ENCODE peak calls at places on chromosomes 16 and 17, in seven cellular contexts. One of them, this sample, is unnamed.

GRCh38 chr16:52812945-52813556 is 239.6 kb downstream of the CHD9NB start:
- DNase-seq in prostate gland: no peak
- DNase-seq in dorsolateral prefrontal cortex: no peak
- DNase-seq in right atrium auricular region: no peak
- DNase-seq in mammary epithelial cell: peak; percentile 83
- DNase-seq in spleen: no peak
- DNase-seq in left ventricle myocardium inferior: no peak
- DNase-seq in this sample: no peak

GRCh38 chr17:75876938-75877751 is 1.2 kb downstream of the TRIM47 start:
- DNase-seq in prostate gland: peak; percentile 75
- DNase-seq in dorsolateral prefrontal cortex: peak; percentile 81
- DNase-seq in right atrium auricular region: peak; percentile 97
- DNase-seq in mammary epithelial cell: peak; percentile 96
- DNase-seq in spleen: peak; percentile 89
- DNase-seq in left ventricle myocardium inferior: peak; percentile 96
- DNase-seq in this sample: peak; percentile 96

GRCh38 chr17:77354721-77355455 is 214.1 kb downstream of the SEC14L1 start:
- DNase-seq in prostate gland: no peak
- DNase-seq in dorsolateral prefrontal cortex: peak; percentile 61
- DNase-seq in right atrium auricular region: peak; percentile 88
- DNase-seq in mammary epithelial cell: peak; percentile 86
- DNase-seq in spleen: peak; percentile 83
- DNase-seq in left ventricle myocardium inferior: peak; percentile 73
- DNase-seq in this sample: peak; percentile 27

GRCh38 chr17:80198144-80198661 is 21.9 kb downstream of the SGSH start:
- DNase-seq in prostate gland: no peak
- DNase-seq in dorsolateral prefrontal cortex: no peak
- DNase-seq in right atrium auricular region: no peak
- DNase-seq in mammary epithelial cell: no peak
- DNase-seq in spleen: peak; percentile 74
- DNase-seq in left ventricle myocardium inferior: no peak
- DNase-seq in this sample: no peak

GRCh38 chr17:20944014-20944905 is 98.6 kb downstream of the USP22 start:
- DNase-seq in prostate gland: peak; percentile 80
- DNase-seq in dorsolateral prefrontal cortex: no peak
- DNase-seq in right atrium auricular region: no peak
- DNase-seq in mammary epithelial cell: peak; percentile 57
- DNase-seq in spleen: no peak
- DNase-seq in left ventricle myocardium inferior: no peak
- DNase-seq in this sample: no peak

GRCh38 chr16:86100205-86101134 is 201.5 kb downstream of the IRF8 start:
- DNase-seq in prostate gland: no peak
- DNase-seq in dorsolateral prefrontal cortex: peak; percentile 2
- DNase-seq in right atrium auricular region: no peak
- DNase-seq in mammary epithelial cell: no peak
- DNase-seq in spleen: no peak
- DNase-seq in left ventricle myocardium inferior: no peak
- DNase-seq in this sample: no peak

GRCh38 chr16:24036614-24037013 is 200.8 kb downstream of the PRKCB start:
- DNase-seq in prostate gland: peak; percentile 19
- DNase-seq in dorsolateral prefrontal cortex: peak; percentile 41
- DNase-seq in right atrium auricular region: no peak
- DNase-seq in mammary epithelial cell: peak; percentile 33
- DNase-seq in spleen: no peak
- DNase-seq in left ventricle myocardium inferior: no peak
- DNase-seq in this sample: peak; percentile 17

GRCh38 chr16:58284488-58284887 is 10.3 kb downstream of the PRSS54 start:
- DNase-seq in prostate gland: no peak
- DNase-seq in dorsolateral prefrontal cortex: no peak
- DNase-seq in right atrium auricular region: no peak
- DNase-seq in mammary epithelial cell: peak; percentile 27
- DNase-seq in spleen: no peak
- DNase-seq in left ventricle myocardium inferior: no peak
- DNase-seq in this sample: no peak

GRCh38 chr16:66159987-66160386 is 206.5 kb upstream of the CDH5 start:
- DNase-seq in prostate gland: no peak
- DNase-seq in dorsolateral prefrontal cortex: no peak
- DNase-seq in right atrium auricular region: no peak
- DNase-seq in mammary epithelial cell: no peak
- DNase-seq in spleen: no peak
- DNase-seq in left ventricle myocardium inferior: no peak
- DNase-seq in this sample: no peak

GRCh38 chr17:52678211-52678610 is 519.7 kb upstream of the CA10 start:
- DNase-seq in prostate gland: no peak
- DNase-seq in dorsolateral prefrontal cortex: no peak
- DNase-seq in right atrium auricular region: no peak
- DNase-seq in mammary epithelial cell: no peak
- DNase-seq in spleen: no peak
- DNase-seq in left ventricle myocardium inferior: no peak
- DNase-seq in this sample: no peak

GRCh38 chr16:85720319-85720637 is 30.6 kb downstream of the C16orf74 start:
- DNase-seq in prostate gland: peak; percentile 91
- DNase-seq in dorsolateral prefrontal cortex: no peak
- DNase-seq in right atrium auricular region: no peak
- DNase-seq in mammary epithelial cell: peak; percentile 86
- DNase-seq in spleen: no peak
- DNase-seq in left ventricle myocardium inferior: peak; percentile 40
- DNase-seq in this sample: no peak

GRCh38 chr17:55742272-55743102 is 8.4 kb upstream of the PCTP start:
- DNase-seq in prostate gland: no peak
- DNase-seq in dorsolateral prefrontal cortex: no peak
- DNase-seq in right atrium auricular region: no peak
- DNase-seq in mammary epithelial cell: no peak
- DNase-seq in spleen: no peak
- DNase-seq in left ventricle myocardium inferior: no peak
- DNase-seq in this sample: no peak

GRCh38 chr17:48636177-48637018 is 10.2 kb upstream of the HOXB9 start:
- DNase-seq in prostate gland: no peak
- DNase-seq in dorsolateral prefrontal cortex: no peak
- DNase-seq in right atrium auricular region: no peak
- DNase-seq in mammary epithelial cell: peak; percentile 50
- DNase-seq in spleen: peak; percentile 84
- DNase-seq in left ventricle myocardium inferior: peak; percentile 47
- DNase-seq in this sample: peak; percentile 26

GRCh38 chr17:31570231-31570630 is 178.8 kb downstream of the RAB11FIP4 start:
- DNase-seq in prostate gland: no peak
- DNase-seq in dorsolateral prefrontal cortex: no peak
- DNase-seq in right atrium auricular region: no peak
- DNase-seq in mammary epithelial cell: no peak
- DNase-seq in spleen: no peak
- DNase-seq in left ventricle myocardium inferior: no peak
- DNase-seq in this sample: no peak

GRCh38 chr17:48505788-48506187 is 25.0 kb downstream of the HOXB1 start:
- DNase-seq in prostate gland: no peak
- DNase-seq in dorsolateral prefrontal cortex: no peak
- DNase-seq in right atrium auricular region: no peak
- DNase-seq in mammary epithelial cell: peak; percentile 82
- DNase-seq in spleen: no peak
- DNase-seq in left ventricle myocardium inferior: no peak
- DNase-seq in this sample: no peak

GRCh38 chr17:82536220-82537201 is 17.0 kb downstream of the FOXK2 start:
- DNase-seq in prostate gland: peak; percentile 30
- DNase-seq in dorsolateral prefrontal cortex: no peak
- DNase-seq in right atrium auricular region: no peak
- DNase-seq in mammary epithelial cell: peak; percentile 87
- DNase-seq in spleen: no peak
- DNase-seq in left ventricle myocardium inferior: peak; percentile 25
- DNase-seq in this sample: peak; percentile 52

GRCh38 chr17:69820881-69821473 is 254.0 kb upstream of the KCNJ16 start:
- DNase-seq in prostate gland: no peak
- DNase-seq in dorsolateral prefrontal cortex: no peak
- DNase-seq in right atrium auricular region: no peak
- DNase-seq in mammary epithelial cell: no peak
- DNase-seq in spleen: no peak
- DNase-seq in left ventricle myocardium inferior: no peak
- DNase-seq in this sample: no peak

GRCh38 chr16:82882982-82883863 is 256.5 kb downstream of the CDH13 start:
- DNase-seq in prostate gland: no peak
- DNase-seq in dorsolateral prefrontal cortex: no peak
- DNase-seq in right atrium auricular region: no peak
- DNase-seq in mammary epithelial cell: no peak
- DNase-seq in spleen: no peak
- DNase-seq in left ventricle myocardium inferior: no peak
- DNase-seq in this sample: no peak

GRCh38 chr17:31690118-31690517 is 168.9 kb downstream of the COPRS start:
- DNase-seq in prostate gland: no peak
- DNase-seq in dorsolateral prefrontal cortex: no peak
- DNase-seq in right atrium auricular region: no peak
- DNase-seq in mammary epithelial cell: no peak
- DNase-seq in spleen: no peak
- DNase-seq in left ventricle myocardium inferior: no peak
- DNase-seq in this sample: no peak

GRCh38 chr16:19138601-19139000 is 24.8 kb downstream of the ITPRIPL2 start:
- DNase-seq in prostate gland: peak; percentile 96
- DNase-seq in dorsolateral prefrontal cortex: no peak
- DNase-seq in right atrium auricular region: peak; percentile 86
- DNase-seq in mammary epithelial cell: peak; percentile 91
- DNase-seq in spleen: no peak
- DNase-seq in left ventricle myocardium inferior: peak; percentile 71
- DNase-seq in this sample: peak; percentile 57

GRCh38 chr16:62201911-62202310 is 165.7 kb upstream of the CDH8 start:
- DNase-seq in prostate gland: no peak
- DNase-seq in dorsolateral prefrontal cortex: no peak
- DNase-seq in right atrium auricular region: no peak
- DNase-seq in mammary epithelial cell: no peak
- DNase-seq in spleen: no peak
- DNase-seq in left ventricle myocardium inferior: no peak
- DNase-seq in this sample: no peak

GRCh38 chr17:17855334-17855725 is 18.5 kb upstream of the SREBF1 start:
- DNase-seq in prostate gland: no peak
- DNase-seq in dorsolateral prefrontal cortex: no peak
- DNase-seq in right atrium auricular region: no peak
- DNase-seq in mammary epithelial cell: no peak
- DNase-seq in spleen: no peak
- DNase-seq in left ventricle myocardium inferior: no peak
- DNase-seq in this sample: no peak

GRCh38 chr17:60327122-60327869 is 64.6 kb downstream of the USP32 start:
- DNase-seq in prostate gland: no peak
- DNase-seq in dorsolateral prefrontal cortex: peak; percentile 75
- DNase-seq in right atrium auricular region: no peak
- DNase-seq in mammary epithelial cell: no peak
- DNase-seq in spleen: no peak
- DNase-seq in left ventricle myocardium inferior: no peak
- DNase-seq in this sample: no peak

GRCh38 chr16:87034317-87034716 is 282.9 kb downstream of the C16orf95 start:
- DNase-seq in prostate gland: no peak
- DNase-seq in dorsolateral prefrontal cortex: no peak
- DNase-seq in right atrium auricular region: no peak
- DNase-seq in mammary epithelial cell: no peak
- DNase-seq in spleen: no peak
- DNase-seq in left ventricle myocardium inferior: no peak
- DNase-seq in this sample: no peak

GRCh38 chr17:2235792-2236365 is 67.7 kb downstream of the SMG6 start:
- DNase-seq in prostate gland: no peak
- DNase-seq in dorsolateral prefrontal cortex: no peak
- DNase-seq in right atrium auricular region: no peak
- DNase-seq in mammary epithelial cell: no peak
- DNase-seq in spleen: no peak
- DNase-seq in left ventricle myocardium inferior: peak; percentile 36
- DNase-seq in this sample: no peak
- TF ChIP-seq CTCF in prostate gland: no peak
- TF ChIP-seq CTCF in dorsolateral prefrontal cortex: no peak
- TF ChIP-seq CTCF in right atrium auricular region: no peak
- TF ChIP-seq CTCF in mammary epithelial cell: no peak
- TF ChIP-seq CTCF in spleen: no peak
- TF ChIP-seq CTCF in left ventricle myocardium inferior: peak; percentile 26
- TF ChIP-seq CTCF in this sample: no peak

GRCh38 chr17:74427763-74428153 is 4.1 kb upstream of the GPRC5C start:
- DNase-seq in prostate gland: no peak
- DNase-seq in dorsolateral prefrontal cortex: no peak
- DNase-seq in right atrium auricular region: no peak
- DNase-seq in mammary epithelial cell: no peak
- DNase-seq in spleen: no peak
- DNase-seq in left ventricle myocardium inferior: no peak
- DNase-seq in this sample: no peak
- H3K27ac ChIP-seq in prostate gland: peak overlapping the region; percentile 73
- H3K27ac ChIP-seq in dorsolateral prefrontal cortex: peak overlapping the region; percentile 19
- H3K27ac ChIP-seq in right atrium auricular region: peak overlapping the region; percentile 80
- H3K27ac ChIP-seq in mammary epithelial cell: no peak overlapping the region
- H3K27ac ChIP-seq in spleen: peak overlapping the region; percentile 39
- H3K27ac ChIP-seq in left ventricle myocardium inferior: peak overlapping the region; percentile 84
- H3K27ac ChIP-seq in this sample: no peak overlapping the region

GRCh38 chr17:41891135-41892065 is 26.2 kb upstream of the KLHL11 start:
- DNase-seq in prostate gland: no peak
- DNase-seq in dorsolateral prefrontal cortex: no peak
- DNase-seq in right atrium auricular region: no peak
- DNase-seq in mammary epithelial cell: no peak
- DNase-seq in spleen: no peak
- DNase-seq in left ventricle myocardium inferior: no peak
- DNase-seq in this sample: no peak

GRCh38 chr17:41895617-41896016 is 23.1 kb downstream of the ACLY start:
- DNase-seq in prostate gland: no peak
- DNase-seq in dorsolateral prefrontal cortex: no peak
- DNase-seq in right atrium auricular region: peak; percentile 65
- DNase-seq in mammary epithelial cell: no peak
- DNase-seq in spleen: no peak
- DNase-seq in left ventricle myocardium inferior: peak; percentile 30
- DNase-seq in this sample: no peak

GRCh38 chr17:41893384-41893783 is 25.4 kb downstream of the ACLY start:
- DNase-seq in prostate gland: no peak
- DNase-seq in dorsolateral prefrontal cortex: no peak
- DNase-seq in right atrium auricular region: no peak
- DNase-seq in mammary epithelial cell: no peak
- DNase-seq in spleen: no peak
- DNase-seq in left ventricle myocardium inferior: no peak
- DNase-seq in this sample: no peak

GRCh38 chr17:41896726-41897125 is 22.0 kb downstream of the ACLY start:
- DNase-seq in prostate gland: no peak
- DNase-seq in dorsolateral prefrontal cortex: no peak
- DNase-seq in right atrium auricular region: no peak
- DNase-seq in mammary epithelial cell: no peak
- DNase-seq in spleen: no peak
- DNase-seq in left ventricle myocardium inferior: no peak
- DNase-seq in this sample: no peak

DNA sequence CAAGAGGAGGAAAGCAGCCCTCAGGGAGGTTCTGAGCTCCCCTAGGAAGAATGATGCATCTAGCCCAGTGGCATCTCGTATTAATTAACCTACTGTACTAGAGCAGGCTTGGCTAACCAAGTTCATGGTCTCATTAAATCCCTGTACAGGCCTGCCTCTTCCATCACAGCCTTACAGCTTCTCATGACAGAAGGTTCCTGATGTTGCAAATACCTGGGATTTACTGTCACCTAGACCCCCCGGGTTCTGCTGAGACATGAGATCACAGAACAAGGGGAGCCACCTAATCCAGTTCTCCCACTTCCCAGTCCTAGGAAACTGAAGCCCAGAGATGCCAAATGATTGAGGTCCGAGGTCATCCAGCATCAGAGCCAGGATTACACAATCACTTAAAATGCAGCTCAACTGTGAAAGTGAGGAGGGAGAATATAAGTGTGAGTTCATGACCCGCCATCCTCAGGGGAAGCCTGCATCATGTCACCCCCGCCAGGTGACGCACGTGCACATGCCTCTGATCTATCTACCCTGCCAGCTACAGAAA is 23.9 kb downstream of the ACLY start:
- DNase-seq in prostate gland: no peak
- DNase-seq in dorsolateral prefrontal cortex: no peak
- DNase-seq in right atrium auricular region: peak; percentile 68
- DNase-seq in mammary epithelial cell: no peak
- DNase-seq in spleen: no peak
- DNase-seq in left ventricle myocardium inferior: no peak
- DNase-seq in this sample: peak; percentile 32
- TF ChIP-seq CTCF in prostate gland: no peak
- TF ChIP-seq CTCF in dorsolateral prefrontal cortex: no peak
- TF ChIP-seq CTCF in right atrium auricular region: no peak
- TF ChIP-seq CTCF in mammary epithelial cell: no peak
- TF ChIP-seq CTCF in spleen: no peak
- TF ChIP-seq CTCF in left ventricle myocardium inferior: no peak
- TF ChIP-seq CTCF in this sample: no peak

GRCh38 chr16:10088380-10088793 is 93.8 kb downstream of the GRIN2A start:
- DNase-seq in prostate gland: no peak
- DNase-seq in dorsolateral prefrontal cortex: no peak
- DNase-seq in right atrium auricular region: no peak
- DNase-seq in mammary epithelial cell: no peak
- DNase-seq in spleen: no peak
- DNase-seq in left ventricle myocardium inferior: no peak
- DNase-seq in this sample: no peak
- H3K27ac ChIP-seq in prostate gland: no peak overlapping the region
- H3K27ac ChIP-seq in dorsolateral prefrontal cortex: no peak overlapping the region
- H3K27ac ChIP-seq in right atrium auricular region: peak overlapping the region; percentile 36
- H3K27ac ChIP-seq in mammary epithelial cell: no peak overlapping the region
- H3K27ac ChIP-seq in spleen: no peak overlapping the region
- H3K27ac ChIP-seq in left ventricle myocardium inferior: peak overlapping the region; percentile 27
- H3K27ac ChIP-seq in this sample: no peak overlapping the region